ENCODE peak calls at places on chromosomes 3 and 15, in seven cellular contexts. O is CD8-positive, alpha-beta memory T cell; U is B cell; G is EL; C is transverse colon; H is NCI-H345; V is psoas muscle. K is an unnamed sample.

GRCh38 chr3:179615458-179616173 is 11.0 kb downstream of the NDUFB5 start:
- DNase-seq in O (no peak), U (no peak), G (peak), C (no peak), H (no peak), V (no peak), K (no peak)

GRCh38 chr3:53478166-53478830 is 16.1 kb upstream of the CACNA1D start:
- DNase-seq in O (no peak), U (no peak), G (no peak), C (peak), H (no peak), V (no peak), K (no peak)

GRCh38 chr3:47577583-47578118 is 1.0 kb downstream of the CSPG5 start:
- DNase-seq in O (no peak), U (no peak), G (no peak), C (peak), H (no peak), V (no peak), K (peak)

GRCh38 chr3:22569570-22569969 is 633.6 kb upstream of the UBE2E2 start:
- DNase-seq in O (no peak), U (no peak), G (no peak), C (no peak), H (no peak), V (no peak), K (no peak)

GRCh38 chr15:42788725-42789124 is 51.8 kb upstream of the CDAN1 start:
- DNase-seq in O (no peak), U (no peak), G (no peak), C (no peak), H (no peak), V (no peak), K (no peak)

GRCh38 chr15:65900488-65900887 is 31.2 kb downstream of the RAB11A start:
- DNase-seq in O (no peak), U (no peak), G (no peak), C (no peak), H (no peak), V (no peak), K (no peak)

GRCh38 chr3:71061581-71061980 is 521.9 kb downstream of the FOXP1 start:
- DNase-seq in O (no peak), U (no peak), G (no peak), C (no peak), H (no peak), V (no peak), K (no peak)

GRCh38 chr3:67044955-67045354 is 46.8 kb downstream of the KBTBD8 start:
- DNase-seq in O (no peak), U (no peak), G (no peak), C (no peak), H (no peak), V (no peak), K (no peak)

GRCh38 chr15:34650177-34650576 is 66.7 kb upstream of the GOLGA8B start:
- DNase-seq in O (no peak), U (no peak), G (peak), C (no peak), H (no peak), V (no peak), K (peak)

GRCh38 chr3:115325539-115325938 is 178.5 kb upstream of the ZBTB20 start:
- DNase-seq in O (no peak), U (no peak), G (peak), C (no peak), H (no peak), V (no peak), K (peak)

GRCh38 chr3:16307832-16308531 is 43.0 kb downstream of the OXNAD1 start:
- DNase-seq in O (no peak), U (no peak), G (no peak), C (no peak), H (no peak), V (no peak), K (no peak)

GRCh38 chr3:51340311-51340829 is 44.7 kb upstream of the MANF start:
- DNase-seq in O (no peak), U (no peak), G (peak), C (no peak), H (no peak), V (no peak), K (peak)

GRCh38 chr3:29513236-29513635 is 232.4 kb downstream of the RBMS3 start:
- DNase-seq in O (no peak), U (no peak), G (peak), C (no peak), H (no peak), V (no peak), K (peak)

GRCh38 chr15:41124058-41124457 is 8.0 kb upstream of the INO80 start:
- DNase-seq in O (no peak), U (no peak), G (no peak), C (no peak), H (no peak), V (no peak), K (no peak)

GRCh38 chr3:140207541-140207940 is 272.6 kb downstream of the CLSTN2 start:
- DNase-seq in O (no peak), U (no peak), G (no peak), C (no peak), H (peak), V (no peak), K (no peak)

GRCh38 chr15:70853855-70854668 is at the start of gene LARP6:
- DNase-seq in O (peak), U (peak), G (peak), C (peak), H (peak), V (peak), K (peak)

GRCh38 chr15:45948226-45948625 is 313.4 kb downstream of the SQOR start:
- DNase-seq in O (no peak), U (no peak), G (no peak), C (no peak), H (no peak), V (no peak), K (no peak)

GRCh38 chr3:195809291-195809785 is 2.4 kb downstream of the MUC4 start:
- DNase-seq in O (no peak), U (no peak), G (no peak), C (peak), H (peak), V (no peak), K (no peak)

GRCh38 chr3:152026033-152026556 is 152.7 kb downstream of the SUCNR1 start:
- DNase-seq in O (no peak), U (no peak), G (peak), C (no peak), H (no peak), V (no peak), K (peak)

GRCh38 chr15:68330911-68331310 is 53.4 kb downstream of the FEM1B start:
- DNase-seq in O (no peak), U (no peak), G (no peak), C (no peak), H (peak), V (no peak), K (no peak)

GRCh38 chr3:126109146-126109859 is 25.4 kb upstream of the SLC41A3 start:
- DNase-seq in O (no peak), U (no peak), G (no peak), C (no peak), H (no peak), V (no peak), K (peak)

GRCh38 chr3:146342971-146343370 is 92.1 kb upstream of the PLSCR4 start:
- DNase-seq in O (no peak), U (no peak), G (peak), C (no peak), H (no peak), V (no peak), K (no peak)

GRCh38 chr15:47609693-47610092 is 107.6 kb upstream of the SEMA6D start:
- DNase-seq in O (no peak), U (no peak), G (no peak), C (peak), H (no peak), V (no peak), K (no peak)

GRCh38 chr3:175851541-175851940 is 992.4 kb downstream of the NAALADL2 start:
- DNase-seq in O (no peak), U (no peak), G (no peak), C (no peak), H (no peak), V (no peak), K (no peak)

GRCh38 chr3:148852271-148853000 is 12.7 kb upstream of the CPA3 start:
- DNase-seq in O (no peak), U (no peak), G (no peak), C (no peak), H (no peak), V (no peak), K (no peak)

K was measured in Daoy.